ENCODE peak calls at places on chromosomes 11 and 22, in seven cellular contexts. B is OCI-LY7; Z is GF-D8; T is CD4-positive, alpha-beta T cell; G is stimulated activated CD4-positive, alpha-beta T cell treated with anti-CD3 and anti-CD28 coated beads, Interleukin-1b, Interleukin-23, amount 100 ng/mL, for 4 hours; R is lung; U is cardiac fibroblast. Q is an unnamed sample.

GRCh38 chr11:70650075-70650909 is 252.0 kb downstream of the CTTN start:
- DNase-seq in B (peak), Z (no peak), T (peak), G (no peak), R (peak), U (peak), Q (peak)

GRCh38 chr11:134223066-134223465 is 701 bp downstream of the NCAPD3 start:
- DNase-seq in B (peak), Z (peak), T (no peak), G (no peak), R (no peak), U (no peak), Q (no peak)

GRCh38 chr11:11065396-11065795 is 207.5 kb upstream of the ZBED5 start:
- DNase-seq in B (no peak), Z (no peak), T (no peak), G (no peak), R (peak), U (no peak), Q (no peak)

GRCh38 chr11:119585038-119585666 is 143.8 kb downstream of the NECTIN1 start:
- DNase-seq in B (no peak), Z (no peak), T (no peak), G (no peak), R (no peak), U (no peak), Q (no peak)

GRCh38 chr11:66815646-66816045 is 27.6 kb upstream of the RCE1 start:
- DNase-seq in B (no peak), Z (no peak), T (no peak), G (no peak), R (no peak), U (peak), Q (no peak)

GRCh38 chr22:25085930-25086901 is 113.4 kb upstream of the CRYBB3 start:
- DNase-seq in B (peak), Z (no peak), T (no peak), G (no peak), R (no peak), U (peak), Q (peak)

GRCh38 chr11:106329273-106330018 is 252.0 kb downstream of the AASDHPPT start:
- DNase-seq in B (no peak), Z (no peak), T (no peak), G (no peak), R (no peak), U (no peak), Q (no peak)

GRCh38 chr11:11468919-11469318 is 115.9 kb upstream of the CSNK2A3 start:
- DNase-seq in B (no peak), Z (no peak), T (no peak), G (no peak), R (no peak), U (peak), Q (no peak)

GRCh38 chr11:68809506-68809905 is 32.2 kb downstream of the CPT1A start:
- DNase-seq in B (no peak), Z (no peak), T (no peak), G (no peak), R (no peak), U (no peak), Q (no peak)